ENCODE peak calls at places on chromosomes 3 and 15, in four cellular contexts. One of them, this sample, is unnamed. For H3K4me1, the result is how much of the 10 kb centered on the place peaks cover.

GRCh38 chr3:107441617-107442016 is 64.4 kb downstream of the CCDC54 start:
- DNase-seq in PC-3: peak
- DNase-seq in neuronal stem cell: no peak
- DNase-seq in tibial artery: no peak
- DNase-seq in this sample: no peak

GRCh38 chr15:63553388-63553791 is 43.8 kb upstream of the FBXL22 start:
- DNase-seq in tibial artery: peak
- DNase-seq in PC-3: peak
- DNase-seq in neuronal stem cell: no peak
- DNase-seq in this sample: peak

GRCh38 chr3:152558386-152558785 is 276.5 kb upstream of the P2RY1 start:
- DNase-seq in tibial artery: no peak
- DNase-seq in neuronal stem cell: no peak
- DNase-seq in PC-3: no peak
- DNase-seq in this sample: no peak

GRCh38 chr3:98561727-98562521 is 30.1 kb downstream of the GPR15 start:
- DNase-seq in tibial artery: no peak
- DNase-seq in neuronal stem cell: no peak
- DNase-seq in PC-3: peak
- DNase-seq in this sample: no peak

GRCh38 chr3:197949191-197949766 is 711 bp upstream of the RPL35A start:
- DNase-seq in neuronal stem cell: no peak
- DNase-seq in tibial artery: no peak
- DNase-seq in PC-3: no peak
- DNase-seq in this sample: no peak

GRCh38 chr15:42152196-42152920 is 4.1 kb downstream of the PLA2G4F start:
- DNase-seq in PC-3: no peak
- DNase-seq in tibial artery: no peak
- DNase-seq in neuronal stem cell: no peak
- DNase-seq in this sample: no peak

GRCh38 chr3:98341758-98342157 is 11.9 kb upstream of the OR5K4 start:
- DNase-seq in PC-3: no peak
- DNase-seq in tibial artery: no peak
- DNase-seq in neuronal stem cell: no peak
- DNase-seq in this sample: no peak

GRCh38 chr3:72475258-72476138 is 372.7 kb downstream of the SHQ1 start:
- DNase-seq in tibial artery: no peak
- DNase-seq in neuronal stem cell: no peak
- DNase-seq in PC-3: no peak
- DNase-seq in this sample: no peak

GRCh38 chr3:7489417-7489816 is 628.5 kb downstream of the GRM7 start:
- DNase-seq in tibial artery: no peak
- DNase-seq in PC-3: no peak
- DNase-seq in neuronal stem cell: no peak
- DNase-seq in this sample: no peak

GRCh38 chr3:27312044-27312668 is 57.0 kb downstream of the NEK10 start:
- DNase-seq in PC-3: peak
- DNase-seq in tibial artery: no peak
- DNase-seq in neuronal stem cell: peak
- DNase-seq in this sample: peak

GRCh38 chr3:58047806-58048205 is 39.6 kb downstream of the FLNB start:
- DNase-seq in tibial artery: no peak
- DNase-seq in PC-3: peak
- DNase-seq in neuronal stem cell: no peak
- DNase-seq in this sample: no peak

GRCh38 chr15:70498096-70498626 is 265.2 kb downstream of the UACA start:
- DNase-seq in neuronal stem cell: no peak
- DNase-seq in PC-3: no peak
- DNase-seq in tibial artery: no peak
- DNase-seq in this sample: no peak

GRCh38 chr15:67253517-67254237 is 784 bp downstream of the AAGAB start:
- DNase-seq in neuronal stem cell: peak
- DNase-seq in PC-3: peak
- DNase-seq in tibial artery: no peak
- DNase-seq in this sample: peak

GRCh38 chr15:63198752-63199250 is 9.4 kb downstream of the RAB8B start:
- DNase-seq in PC-3: peak
- DNase-seq in neuronal stem cell: no peak
- DNase-seq in tibial artery: no peak
- DNase-seq in this sample: peak

GRCh38 chr3:161415506-161416231 is 44.4 kb upstream of the SPTSSB start:
- DNase-seq in tibial artery: peak
- DNase-seq in PC-3: peak
- DNase-seq in neuronal stem cell: no peak
- DNase-seq in this sample: no peak

GRCh38 chr15:46344115-46344749 is 709.4 kb downstream of the SQOR start:
- DNase-seq in neuronal stem cell: no peak
- DNase-seq in PC-3: no peak
- DNase-seq in tibial artery: no peak
- DNase-seq in this sample: no peak

DNA sequence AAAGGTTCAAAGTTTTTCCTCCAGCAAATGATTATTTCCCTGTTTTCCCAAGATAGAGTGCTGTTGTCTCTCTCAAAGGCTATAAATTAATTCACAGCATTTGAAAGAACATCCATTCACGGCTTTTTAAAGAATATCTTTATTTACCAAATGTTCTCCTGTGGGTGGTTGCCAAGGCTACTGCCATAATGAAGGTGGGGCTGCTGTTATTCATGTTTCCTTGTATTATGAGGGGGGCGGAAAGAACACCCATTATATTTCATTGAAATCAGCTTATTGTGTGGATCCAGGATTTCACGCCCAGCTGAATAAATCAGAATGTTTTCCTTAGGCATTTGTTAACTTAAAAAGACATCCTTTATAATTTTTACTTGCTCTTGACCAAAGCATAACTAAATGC is 10.1 kb downstream of the SRP14 start:
- DNase-seq in PC-3: no peak
- DNase-seq in neuronal stem cell: no peak
- DNase-seq in tibial artery: no peak
- DNase-seq in this sample: peak
- H3K4me1 ChIP-seq in PC-3: under half
- H3K4me1 ChIP-seq in neuronal stem cell: under half
- H3K4me1 ChIP-seq in tibial artery: under half
- H3K4me1 ChIP-seq in this sample: under half

DNA sequence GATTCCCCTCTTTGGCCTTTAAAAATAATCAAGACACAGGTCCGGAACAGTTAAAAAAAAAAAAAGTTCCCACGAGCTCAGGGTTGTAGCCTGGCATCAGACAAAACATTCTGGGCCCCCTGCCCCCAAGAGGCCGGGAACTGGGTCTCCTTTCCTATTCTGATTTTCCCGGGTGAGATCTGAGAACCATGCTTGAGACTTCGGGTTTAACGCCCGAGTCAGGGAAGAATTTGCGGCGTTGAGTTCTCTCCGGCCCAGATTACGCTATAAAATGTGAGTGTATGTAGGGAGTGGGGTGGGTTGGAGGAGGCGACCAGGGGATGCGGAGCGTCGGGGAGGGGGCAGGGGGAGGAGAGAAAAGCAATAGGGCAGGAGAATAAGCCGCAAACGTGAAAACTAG is 2.6 kb downstream of the ZIC1 start:
- DNase-seq in PC-3: no peak
- DNase-seq in neuronal stem cell: peak
- DNase-seq in tibial artery: no peak
- DNase-seq in this sample: no peak
- H3K4me1 ChIP-seq in PC-3: under half
- H3K4me1 ChIP-seq in neuronal stem cell: under half
- H3K4me1 ChIP-seq in tibial artery: under half
- H3K4me1 ChIP-seq in this sample: under half

DNA sequence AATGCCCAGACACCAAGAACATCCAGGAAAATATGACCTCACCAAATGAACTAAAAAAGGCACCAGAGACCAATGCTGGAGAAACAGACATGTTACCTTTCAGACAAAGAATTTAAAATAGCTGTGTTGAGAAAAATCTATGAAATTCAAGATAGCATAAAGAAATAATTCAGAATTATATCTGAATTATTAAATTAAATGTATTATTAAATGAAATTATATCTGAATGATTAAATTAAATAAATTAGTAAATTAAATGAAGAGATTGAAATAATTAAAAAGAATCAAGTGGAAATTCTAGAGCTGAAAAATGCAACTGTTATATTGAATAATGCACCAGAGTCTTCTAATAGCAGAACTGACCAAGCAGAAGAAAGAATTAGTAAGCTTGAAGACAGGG is 279.2 kb upstream of the SATB1 start:
- DNase-seq in neuronal stem cell: no peak
- DNase-seq in tibial artery: no peak
- DNase-seq in PC-3: no peak
- DNase-seq in this sample: no peak
- H3K4me1 ChIP-seq in neuronal stem cell: under half
- H3K4me1 ChIP-seq in tibial artery: under half
- H3K4me1 ChIP-seq in PC-3: under half
- H3K4me1 ChIP-seq in this sample: under half

GRCh38 chr15:84988909-84989644 is 7.4 kb downstream of the PDE8A start:
- DNase-seq in neuronal stem cell: no peak
- DNase-seq in PC-3: no peak
- DNase-seq in tibial artery: no peak
- DNase-seq in this sample: no peak

GRCh38 chr15:84992157-84992940 is 10.7 kb downstream of the PDE8A start:
- DNase-seq in tibial artery: no peak
- DNase-seq in neuronal stem cell: no peak
- DNase-seq in PC-3: peak
- DNase-seq in this sample: no peak

GRCh38 chr15:84996055-84996454 is 14.4 kb downstream of the PDE8A start:
- DNase-seq in neuronal stem cell: no peak
- DNase-seq in PC-3: no peak
- DNase-seq in tibial artery: no peak
- DNase-seq in this sample: no peak

GRCh38 chr15:84987949-84988624 is 6.4 kb downstream of the PDE8A start:
- DNase-seq in PC-3: no peak
- DNase-seq in tibial artery: no peak
- DNase-seq in neuronal stem cell: no peak
- DNase-seq in this sample: no peak

GRCh38 chr15:84991313-84991712 is 9.7 kb downstream of the PDE8A start:
- DNase-seq in PC-3: no peak
- DNase-seq in neuronal stem cell: no peak
- DNase-seq in tibial artery: no peak
- DNase-seq in this sample: no peak
- H3K4me1 ChIP-seq in PC-3: under half
- H3K4me1 ChIP-seq in neuronal stem cell: under half
- H3K4me1 ChIP-seq in tibial artery: under half
- H3K4me1 ChIP-seq in this sample: under half

GRCh38 chr3:47427866-47428265 is 47.0 kb downstream of the PTPN23 start:
- DNase-seq in neuronal stem cell: no peak
- DNase-seq in PC-3: no peak
- DNase-seq in tibial artery: no peak
- DNase-seq in this sample: no peak

GRCh38 chr3:47428585-47429145 is 47.1 kb downstream of the SCAP start:
- DNase-seq in PC-3: no peak
- DNase-seq in tibial artery: no peak
- DNase-seq in neuronal stem cell: no peak
- DNase-seq in this sample: no peak

GRCh38 chr3:47431225-47431624 is 44.5 kb downstream of the SCAP start:
- DNase-seq in tibial artery: no peak
- DNase-seq in PC-3: no peak
- DNase-seq in neuronal stem cell: no peak
- DNase-seq in this sample: no peak

GRCh38 chr3:47430606-47431005 is 45.1 kb downstream of the SCAP start:
- DNase-seq in neuronal stem cell: no peak
- DNase-seq in PC-3: no peak
- DNase-seq in tibial artery: no peak
- DNase-seq in this sample: no peak

DNA sequence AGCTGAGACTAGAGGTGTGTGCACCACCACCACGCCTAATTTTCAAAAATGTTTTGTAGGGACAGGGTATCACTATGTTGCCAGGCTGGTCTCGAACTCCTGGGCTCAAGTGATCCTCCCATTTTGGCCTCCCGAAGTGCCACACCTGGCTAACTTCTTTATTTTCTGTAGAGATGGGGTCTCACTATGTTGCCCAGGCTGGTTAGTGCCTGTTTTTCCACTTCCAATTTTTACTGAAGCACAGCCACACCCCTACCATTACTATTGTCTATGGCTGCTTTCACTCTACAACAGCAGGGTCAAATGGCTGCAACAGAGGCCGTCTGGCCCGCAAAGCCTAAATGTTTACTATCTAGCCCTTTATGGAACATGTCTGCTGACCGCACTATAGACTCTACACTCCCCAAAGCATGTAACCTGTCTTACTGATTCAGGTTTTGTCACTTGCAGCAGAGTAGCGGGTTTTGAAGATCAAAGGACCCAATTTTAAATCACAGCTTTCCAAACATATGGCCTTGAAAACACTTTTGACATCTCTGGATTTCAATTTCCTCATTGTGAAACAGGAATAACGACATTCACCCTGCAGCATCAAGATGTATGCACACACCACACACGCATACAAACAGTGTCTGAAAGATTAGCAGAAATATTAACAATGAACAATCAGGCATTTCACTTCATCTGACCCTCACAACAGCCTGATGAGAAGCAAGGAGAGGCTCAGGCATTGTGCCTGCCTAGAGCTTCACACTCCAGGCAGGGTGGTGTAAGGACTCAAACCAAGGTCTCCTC is 46.1 kb downstream of the SCAP start:
- DNase-seq in neuronal stem cell: no peak
- DNase-seq in PC-3: no peak
- DNase-seq in tibial artery: no peak
- DNase-seq in this sample: no peak
- H3K4me1 ChIP-seq in neuronal stem cell: under half
- H3K4me1 ChIP-seq in PC-3: under half
- H3K4me1 ChIP-seq in tibial artery: under half
- H3K4me1 ChIP-seq in this sample: under half

GRCh38 chr15:73601449-73602425 is 31.5 kb downstream of the NPTN start:
- DNase-seq in tibial artery: peak
- DNase-seq in neuronal stem cell: no peak
- DNase-seq in PC-3: peak
- DNase-seq in this sample: no peak

GRCh38 chr15:73604477-73604876 is 28.7 kb downstream of the NPTN start:
- DNase-seq in tibial artery: no peak
- DNase-seq in PC-3: no peak
- DNase-seq in neuronal stem cell: no peak
- DNase-seq in this sample: no peak

GRCh38 chr15:73600413-73601050 is 32.7 kb downstream of the NPTN start:
- DNase-seq in neuronal stem cell: no peak
- DNase-seq in tibial artery: no peak
- DNase-seq in PC-3: no peak
- DNase-seq in this sample: no peak

GRCh38 chr15:73602444-73602843 is 30.7 kb downstream of the NPTN start:
- DNase-seq in neuronal stem cell: no peak
- DNase-seq in tibial artery: no peak
- DNase-seq in PC-3: no peak
- DNase-seq in this sample: no peak

DNA sequence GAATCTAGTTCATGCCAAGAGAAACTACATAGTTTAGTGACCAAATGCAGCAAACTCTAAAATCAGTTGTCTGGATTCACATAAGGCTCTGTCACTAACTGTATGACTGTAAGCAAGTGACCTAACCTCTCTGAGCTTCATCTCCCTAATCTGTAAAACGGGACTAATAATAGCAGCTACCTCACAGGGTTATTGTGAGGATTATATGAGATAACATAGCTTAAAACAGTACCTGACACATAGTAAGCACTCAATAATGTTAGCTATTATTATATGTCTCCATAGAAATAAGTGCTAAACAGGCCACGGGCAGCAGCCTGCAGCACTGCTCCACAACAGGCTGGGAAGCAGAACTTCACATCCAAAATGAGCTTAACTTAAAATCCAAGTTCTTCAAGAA is 30.2 kb downstream of the NPTN start:
- DNase-seq in tibial artery: no peak
- DNase-seq in neuronal stem cell: no peak
- DNase-seq in PC-3: no peak
- DNase-seq in this sample: no peak
- H3K4me1 ChIP-seq in tibial artery: under half
- H3K4me1 ChIP-seq in neuronal stem cell: under half
- H3K4me1 ChIP-seq in PC-3: under half
- H3K4me1 ChIP-seq in this sample: under half

This sample was measured in HAP-1.